ENCODE peak calls at places on chromosomes 7 and 10, in eight cellular contexts. V is IMR-90, I is astrocyte, K is MM.1S, P is endothelial cell of umbilical vein, O is SK-N-SH, H is H9, R is HCT116. M is an unnamed sample.

GRCh38 chr7:48087349-48087748 is 1.7 kb upstream of the UPP1 start:
- DNase-seq in K (peak), R (no peak), O (no peak), I (peak), V (peak), H (no peak), P (peak), M (peak)

GRCh38 chr7:22124906-22125305 is 179.2 kb upstream of the CDCA7L start:
- DNase-seq in H (no peak), V (no peak), K (no peak), O (no peak), P (peak), R (no peak), I (no peak), M (no peak)

GRCh38 chr7:45001138-45001694 is 1.2 kb downstream of the CCM2 start:
- DNase-seq in O (peak), R (no peak), I (peak), P (peak), K (peak), V (no peak), H (peak), M (peak)

GRCh38 chr7:10239643-10240345 is 733.9 kb upstream of the PHF14 start:
- DNase-seq in R (no peak), O (no peak), H (no peak), I (peak), P (peak), V (no peak), K (no peak), M (peak)

GRCh38 chr10:26890956-26891355 is 30.2 kb upstream of the ABI1 start:
- DNase-seq in V (peak), P (peak), O (peak), I (peak), R (peak), K (peak), H (peak), M (peak)

GRCh38 chr7:259751-260405 is 30.1 kb upstream of the FOXL3 start:
- DNase-seq in R (no peak), O (no peak), I (no peak), V (no peak), K (no peak), P (no peak), H (no peak), M (no peak)

GRCh38 chr10:17181751-17182150 is 19.7 kb downstream of the TRDMT1 start:
- DNase-seq in K (no peak), V (no peak), H (no peak), I (no peak), P (peak), R (no peak), O (no peak), M (peak)

GRCh38 chr10:127135844-127136577 is 60.4 kb downstream of the INSYN2A start:
- DNase-seq in O (no peak), I (no peak), V (no peak), K (no peak), P (no peak), R (no peak), H (no peak), M (no peak)

GRCh38 chr10:63157845-63158624 is 24.9 kb downstream of the NRBF2 start:
- DNase-seq in K (peak), V (peak), O (peak), I (peak), R (peak), H (peak), P (peak), M (peak)

GRCh38 chr10:113679463-113680171 is at the start of gene CASP7:
- DNase-seq in P (peak), O (peak), K (peak), H (peak), V (peak), R (peak), I (peak), M (peak)

GRCh38 chr10:70272925-70273316 is 10.9 kb downstream of the NPFFR1 start:
- DNase-seq in K (peak), I (no peak), V (peak), H (no peak), O (peak), P (peak), R (no peak), M (no peak)

GRCh38 chr10:125000366-125001312 is 58.7 kb downstream of the ZRANB1 start:
- DNase-seq in V (peak), P (no peak), R (no peak), H (no peak), I (peak), K (no peak), O (peak), M (peak)

GRCh38 chr10:32981760-32982159 is 23.7 kb upstream of the ITGB1 start:
- DNase-seq in O (no peak), V (peak), P (peak), H (no peak), K (no peak), I (peak), R (no peak), M (peak)

GRCh38 chr10:104256335-104257080 is 1.8 kb downstream of the GSTO1 start:
- DNase-seq in O (peak), V (no peak), P (peak), I (no peak), H (no peak), K (no peak), R (no peak), M (peak)

GRCh38 chr7:133705596-133705995 is 421.5 kb upstream of the LRGUK start:
- DNase-seq in K (no peak), V (peak), I (peak), R (peak), O (no peak), P (no peak), H (no peak), M (no peak)

GRCh38 chr10:130804778-130805634 is 506.5 kb downstream of the TCERG1L start:
- DNase-seq in P (no peak), O (peak), V (no peak), H (peak), I (no peak), R (no peak), K (no peak), M (no peak)

GRCh38 chr7:73920406-73921134 is 59.6 kb downstream of the TMEM270 start:
- DNase-seq in P (no peak), V (no peak), H (no peak), R (no peak), O (peak), K (no peak), I (no peak), M (no peak)

GRCh38 chr7:80774843-80775242 is 136.4 kb downstream of the CD36 start:
- DNase-seq in I (no peak), P (no peak), R (no peak), V (no peak), H (no peak), K (no peak), O (no peak), M (no peak)

GRCh38 chr7:2808891-2809660 is 35.0 kb downstream of the GNA12 start:
- DNase-seq in P (no peak), H (no peak), K (no peak), O (no peak), R (no peak), I (no peak), V (no peak), M (no peak)

GRCh38 chr10:99457808-99458207 is 27.4 kb upstream of the GOT1 start:
- DNase-seq in O (no peak), P (no peak), K (no peak), I (peak), V (peak), R (no peak), H (no peak), M (peak)

GRCh38 chr7:12146813-12147212 is 64.3 kb upstream of the TMEM106B start:
- DNase-seq in K (no peak), P (no peak), R (no peak), H (no peak), I (no peak), O (no peak), V (no peak), M (no peak)

GRCh38 chr7:14673202-14673601 is 229.3 kb downstream of the DGKB start:
- DNase-seq in P (no peak), R (no peak), H (no peak), O (no peak), V (no peak), I (no peak), K (no peak), M (no peak)

GRCh38 chr7:75732764-75733630 is 5.7 kb downstream of the HIP1 start:
- DNase-seq in O (peak), H (no peak), P (no peak), I (peak), V (peak), R (peak), K (no peak), M (peak)
- H2AFZ ChIP-seq in O (peak), H (no peak), P (no peak), I (peak), V (peak), R (no peak), K (no peak), M (peak)

GRCh38 chr10:73183882-73184281 is 16.0 kb downstream of the FAM149B1 start:
- DNase-seq in K (no peak), I (peak), V (peak), R (no peak), O (no peak), H (no peak), P (peak), M (no peak)
- H3K9ac ChIP-seq in K (no peak), I (peak), V (no peak), R (no peak), O (no peak), H (no peak), P (no peak), M (no peak)

GRCh38 chr10:3195706-3196105 is 23.1 kb upstream of the PITRM1 start:
- DNase-seq in P (no peak), K (no peak), R (no peak), H (no peak), O (no peak), V (no peak), I (no peak), M (no peak)
- TF ChIP-seq CTCF in P (no peak), K (no peak), R (no peak), H (no peak), O (no peak), V (no peak), I (no peak), M (no peak)

GRCh38 chr10:12481956-12482355 is 132.6 kb downstream of the CAMK1D start:
- DNase-seq in R (no peak), V (no peak), P (no peak), K (no peak), H (no peak), I (no peak), O (no peak), M (no peak)

GRCh38 chr10:12484945-12485805 is 135.8 kb downstream of the CAMK1D start:
- DNase-seq in P (no peak), I (no peak), R (no peak), V (no peak), H (peak), O (no peak), K (peak), M (no peak)

GRCh38 chr10:12482586-12482985 is 133.2 kb downstream of the CAMK1D start:
- DNase-seq in O (no peak), V (no peak), K (no peak), R (no peak), I (no peak), P (no peak), H (peak), M (no peak)

GRCh38 chr10:12487366-12487765 is 138.0 kb downstream of the CAMK1D start:
- DNase-seq in K (no peak), R (no peak), I (no peak), H (no peak), V (no peak), P (no peak), O (no peak), M (no peak)

DNA sequence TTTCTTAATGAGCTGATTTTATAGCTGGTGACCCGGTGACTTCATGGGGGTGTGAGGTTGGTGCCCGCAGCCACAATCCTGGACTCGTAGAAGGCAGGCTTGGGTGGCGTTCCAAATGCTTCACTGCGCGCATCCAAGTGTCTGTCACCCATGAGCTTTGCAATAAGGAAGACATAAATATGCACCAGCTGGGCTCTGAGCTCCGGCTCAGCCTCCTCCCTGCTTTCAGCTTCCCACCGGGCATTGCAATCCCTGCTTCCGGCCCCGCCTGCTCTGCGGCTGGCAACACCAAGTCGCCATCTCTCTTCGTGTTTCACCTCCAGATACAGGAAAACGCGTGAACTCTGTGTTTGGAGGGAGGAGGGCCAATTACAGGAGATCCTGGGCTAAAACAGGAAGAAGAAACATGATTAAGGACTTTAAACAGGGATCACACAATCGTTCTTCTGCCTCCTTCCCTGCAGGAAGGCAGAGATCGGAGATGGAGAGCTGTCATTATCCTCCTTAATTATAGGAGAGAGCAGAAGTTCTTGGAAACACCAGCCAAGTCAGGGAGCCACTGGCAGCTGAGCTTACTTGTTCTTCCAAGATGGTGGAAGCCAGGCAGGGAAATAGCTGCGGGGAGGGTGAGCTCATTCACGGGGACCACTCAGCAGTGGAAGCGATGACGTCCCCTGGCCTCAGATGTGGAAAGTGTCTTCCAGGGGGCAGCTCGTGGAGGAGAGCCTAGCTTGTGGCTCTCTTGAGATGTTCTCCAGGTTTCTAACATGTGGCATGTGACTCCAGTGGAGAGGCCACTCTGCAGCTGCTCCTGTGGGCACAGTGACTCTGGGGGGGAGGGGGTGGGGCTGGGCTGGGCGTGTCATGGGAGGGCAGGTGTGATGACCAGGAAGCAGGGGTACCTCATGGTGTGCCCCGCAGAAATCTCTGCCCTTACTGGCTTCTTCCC is 134.9 kb downstream of the CAMK1D start:
- DNase-seq in R (no peak), O (no peak), V (no peak), I (no peak), P (no peak), H (no peak), K (no peak), M (no peak)
- H2AFZ ChIP-seq in R (no peak), O (no peak), V (no peak), I (no peak), P (no peak), H (no peak), K (peak), M (peak)

DNA sequence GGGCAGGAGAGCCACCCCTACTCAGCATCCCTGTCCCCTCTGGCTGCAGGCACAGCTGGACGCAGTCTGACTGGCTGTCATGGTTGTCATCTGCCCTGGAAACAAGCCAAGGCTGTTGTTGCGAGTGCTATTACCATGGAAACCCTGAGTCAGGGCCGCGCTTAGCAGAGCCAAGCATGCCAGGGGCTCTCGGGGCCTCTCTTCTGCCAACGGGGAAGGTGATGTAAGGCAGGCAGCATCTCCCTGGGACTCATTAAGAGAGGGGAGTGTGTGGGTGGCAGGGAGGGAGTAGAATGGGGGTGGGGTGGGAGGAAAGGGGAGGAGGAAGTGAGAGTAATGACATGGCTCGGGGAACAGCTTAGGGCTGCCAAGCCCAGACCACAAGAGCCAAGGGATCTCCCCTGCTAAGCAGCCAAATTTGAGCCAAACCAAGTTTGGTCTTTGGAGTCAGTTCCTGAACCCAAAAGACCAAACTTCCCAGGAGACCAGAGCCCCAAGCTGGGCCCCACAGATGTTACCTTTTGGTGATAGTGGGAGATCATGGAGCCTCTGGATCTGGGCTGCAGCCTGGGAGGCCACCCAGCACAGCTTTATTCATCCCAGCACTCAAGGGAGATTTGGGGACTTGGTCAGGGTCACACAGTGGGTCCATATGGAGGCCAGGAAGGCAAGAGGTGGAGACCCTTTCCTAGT is 67.6 kb downstream of the TMEM130 start:
- DNase-seq in I (peak), H (peak), P (no peak), O (peak), K (peak), V (peak), R (peak), M (peak)
- H3K9ac ChIP-seq in I (peak), H (no peak), P (no peak), O (no peak), K (no peak), V (no peak), R (no peak), M (no peak)

DNA sequence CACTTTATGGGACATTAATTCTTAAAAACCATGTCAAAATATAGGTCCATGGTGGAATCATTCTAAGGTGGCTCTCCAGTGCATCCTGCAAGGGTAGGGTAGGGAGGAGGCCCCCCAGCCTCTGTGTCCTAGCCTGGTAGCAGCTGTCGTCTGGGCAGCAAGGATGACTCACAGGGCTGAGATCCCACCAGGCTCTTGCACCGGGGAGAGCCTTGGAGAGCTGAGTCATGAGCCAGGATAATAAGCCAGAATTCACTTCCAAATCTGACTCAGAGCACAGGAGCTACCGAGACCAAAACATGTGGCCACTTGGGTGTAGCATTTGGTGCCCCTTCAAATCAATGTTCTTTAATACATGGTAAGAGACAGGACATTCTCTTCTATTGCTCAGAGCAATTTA is 298.5 kb downstream of the NEBL start:
- DNase-seq in O (no peak), V (peak), R (no peak), P (no peak), K (no peak), I (peak), H (peak), M (peak)
- TF ChIP-seq CTCF in O (no peak), V (no peak), R (no peak), P (no peak), K (no peak), I (no peak), H (no peak), M (no peak)

DNA sequence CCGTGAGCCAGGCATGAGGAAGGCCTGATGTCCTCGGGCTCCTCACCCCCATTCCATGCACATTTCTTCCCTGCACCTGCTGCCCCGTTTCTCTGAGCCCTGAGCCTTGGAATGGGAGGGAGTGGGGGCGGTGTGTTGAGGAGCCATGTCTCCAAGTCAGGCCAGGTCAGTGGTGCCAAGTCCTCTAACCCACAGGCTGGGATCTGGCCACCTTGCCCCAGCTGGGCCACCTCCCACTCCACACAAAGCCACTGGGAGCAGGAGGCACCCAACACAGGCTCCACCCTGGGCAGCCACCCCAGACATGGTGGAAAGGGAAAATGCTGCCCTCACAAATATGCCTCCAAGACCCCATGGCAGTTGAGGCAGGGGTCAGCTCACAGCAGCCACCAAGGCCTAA is 27.7 kb downstream of the ZCCHC24 start:
- DNase-seq in O (no peak), K (no peak), V (no peak), P (no peak), R (no peak), H (no peak), I (no peak), M (no peak)
- H2AFZ ChIP-seq in O (no peak), K (no peak), V (no peak), P (no peak), R (no peak), H (no peak), I (no peak), M (no peak)